ENCODE peak calls at places on chromosomes 2 and 18, in four cellular contexts. X, B, G and I are unnamed samples.

GRCh38 chr18:56926740-56927139 is 220.1 kb upstream of the BOD1L2 start:
- DNase-seq in G (no peak), X (no peak), B (no peak), I (no peak)

GRCh38 chr2:218387369-218388194 is 5.5 kb downstream of the SLC11A1 start:
- DNase-seq in B (peak; percentile 80), G (peak; percentile 88), X (no peak), I (peak; percentile 83)

GRCh38 chr18:9475643-9476580 is 599 bp downstream of the RALBP1 start:
- DNase-seq in B (peak; percentile 39), X (no peak), G (no peak), I (peak; percentile 20)

GRCh38 chr2:144011553-144011952 is 508.4 kb downstream of the ZEB2 start:
- DNase-seq in G (no peak), X (no peak), B (no peak), I (no peak)

GRCh38 chr2:187424156-187424555 is 23.9 kb downstream of the CALCRL start:
- DNase-seq in G (no peak), X (no peak), B (no peak), I (peak; percentile 14)

GRCh38 chr18:37254256-37254880 is 311.2 kb downstream of the CELF4 start:
- DNase-seq in B (no peak), G (no peak), X (no peak), I (peak; percentile 6)

GRCh38 chr2:47777268-47777972 is 5.5 kb upstream of the MSH6 start:
- DNase-seq in G (no peak), X (no peak), B (no peak), I (no peak)

GRCh38 chr18:76955529-76956170 is 133.3 kb downstream of the ZNF236 start:
- DNase-seq in G (no peak), X (no peak), B (no peak), I (no peak)

GRCh38 chr2:10327896-10328666 is 25.4 kb downstream of the HPCAL1 start:
- DNase-seq in X (no peak), G (no peak), B (no peak), I (no peak)

GRCh38 chr2:207777124-207777523 is 7.4 kb upstream of the FZD5 start:
- DNase-seq in B (no peak), X (no peak), G (no peak), I (no peak)

GRCh38 chr2:174217883-174218282 is 30.4 kb downstream of the OLA1 start:
- DNase-seq in X (no peak), B (no peak), G (no peak), I (no peak)

GRCh38 chr2:105961599-105962146 is 217.0 kb downstream of the NCK2 start:
- DNase-seq in B (no peak), G (peak; percentile 38), X (no peak), I (peak; percentile 49)

GRCh38 chr2:25606892-25607291 is 66.5 kb downstream of the DTNB start:
- DNase-seq in B (peak; percentile 41), G (no peak), X (no peak), I (peak; percentile 35)

GRCh38 chr2:230694241-230694640 is 18.4 kb upstream of the CAB39 start:
- DNase-seq in X (no peak), G (no peak), B (no peak), I (no peak)

GRCh38 chr2:20940481-20940795 is 103.4 kb downstream of the APOB start:
- DNase-seq in G (no peak), X (no peak), B (no peak), I (no peak)

GRCh38 chr2:9653485-9654271 is 22.9 kb upstream of the YWHAQ start:
- DNase-seq in B (no peak), G (no peak), X (no peak), I (no peak)

GRCh38 chr2:24635181-24635580 is 144.1 kb downstream of the NCOA1 start:
- DNase-seq in G (no peak), B (peak; percentile 31), X (no peak), I (no peak)

GRCh38 chr18:30814446-30814845 is 228.1 kb downstream of the DSC3 start:
- DNase-seq in X (no peak), B (no peak), G (no peak), I (no peak)

GRCh38 chr18:75251466-75251865 is 40.9 kb downstream of the TSHZ1 start:
- DNase-seq in G (no peak), X (no peak), B (no peak), I (no peak)

GRCh38 chr2:86055314-86055713 is 50.4 kb downstream of the POLR1A start:
- DNase-seq in X (no peak), G (no peak), B (no peak), I (no peak)

GRCh38 chr2:159227467-159227866 is 59.0 kb downstream of the WDSUB1 start:
- DNase-seq in B (no peak), G (no peak), X (no peak), I (no peak)

GRCh38 chr2:171409436-171409971 is 24.3 kb downstream of the METTL8 start:
- DNase-seq in X (no peak), B (no peak), G (peak; percentile 53), I (peak; percentile 75)

GRCh38 chr2:96147593-96148201 is 2.5 kb upstream of the DUSP2 start:
- DNase-seq in X (no peak), G (peak; percentile 32), B (no peak), I (peak; percentile 35)

GRCh38 chr2:37297632-37298031 is 27.0 kb downstream of the PRKD3 start:
- DNase-seq in B (no peak), G (no peak), X (no peak), I (no peak)

GRCh38 chr2:14137643-14138042 is 494.9 kb upstream of the LRATD1 start:
- DNase-seq in X (peak; percentile 13), B (no peak), G (peak; percentile 61), I (peak; percentile 57)

GRCh38 chr2:200705305-200705985 is 106.3 kb upstream of the BZW1 start:
- DNase-seq in B (peak; percentile 22), G (peak; percentile 80), X (peak; percentile 31), I (peak; percentile 80)
- H4K5ac ChIP-seq in B (no peak overlapping the region), G (no peak overlapping the region), X (no peak overlapping the region), I (no peak overlapping the region)

GRCh38 chr2:31070339-31070738 is 67.9 kb downstream of the GALNT14 start:
- DNase-seq in B (no peak), G (no peak), X (no peak), I (no peak)

GRCh38 chr2:31069926-31070325 is 68.3 kb downstream of the GALNT14 start:
- DNase-seq in G (no peak), X (no peak), B (no peak), I (no peak)

GRCh38 chr2:31075936-31076590 is 62.2 kb downstream of the GALNT14 start:
- DNase-seq in G (no peak), B (no peak), X (no peak), I (no peak)

GRCh38 chr2:31075393-31075792 is 62.8 kb downstream of the GALNT14 start:
- DNase-seq in X (no peak), B (no peak), G (no peak), I (no peak)

DNA sequence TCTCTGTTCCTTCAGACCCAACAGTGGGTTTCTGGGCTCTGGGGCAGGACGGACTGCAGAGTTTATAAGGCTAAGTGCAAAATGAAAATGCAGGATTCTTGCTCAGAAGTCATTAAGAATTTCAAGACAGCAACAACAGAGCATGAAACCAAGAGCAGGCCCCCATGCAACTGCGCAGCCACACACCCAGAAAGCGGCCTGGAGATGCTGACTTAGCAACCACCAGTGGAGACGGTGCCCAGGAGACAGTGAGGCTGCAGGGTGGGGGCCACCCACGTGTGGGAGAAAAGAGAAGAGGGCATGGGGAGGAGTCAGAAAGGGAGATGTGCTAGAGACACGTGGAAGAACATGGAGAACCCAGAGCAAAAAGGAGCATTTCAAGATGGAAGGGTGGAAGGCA is 66.5 kb downstream of the GALNT14 start:
- DNase-seq in B (no peak), X (no peak), G (no peak), I (no peak)
- H3K23ac ChIP-seq in B (no peak overlapping the region), X (no peak overlapping the region), G (no peak overlapping the region), I (no peak overlapping the region)

DNA sequence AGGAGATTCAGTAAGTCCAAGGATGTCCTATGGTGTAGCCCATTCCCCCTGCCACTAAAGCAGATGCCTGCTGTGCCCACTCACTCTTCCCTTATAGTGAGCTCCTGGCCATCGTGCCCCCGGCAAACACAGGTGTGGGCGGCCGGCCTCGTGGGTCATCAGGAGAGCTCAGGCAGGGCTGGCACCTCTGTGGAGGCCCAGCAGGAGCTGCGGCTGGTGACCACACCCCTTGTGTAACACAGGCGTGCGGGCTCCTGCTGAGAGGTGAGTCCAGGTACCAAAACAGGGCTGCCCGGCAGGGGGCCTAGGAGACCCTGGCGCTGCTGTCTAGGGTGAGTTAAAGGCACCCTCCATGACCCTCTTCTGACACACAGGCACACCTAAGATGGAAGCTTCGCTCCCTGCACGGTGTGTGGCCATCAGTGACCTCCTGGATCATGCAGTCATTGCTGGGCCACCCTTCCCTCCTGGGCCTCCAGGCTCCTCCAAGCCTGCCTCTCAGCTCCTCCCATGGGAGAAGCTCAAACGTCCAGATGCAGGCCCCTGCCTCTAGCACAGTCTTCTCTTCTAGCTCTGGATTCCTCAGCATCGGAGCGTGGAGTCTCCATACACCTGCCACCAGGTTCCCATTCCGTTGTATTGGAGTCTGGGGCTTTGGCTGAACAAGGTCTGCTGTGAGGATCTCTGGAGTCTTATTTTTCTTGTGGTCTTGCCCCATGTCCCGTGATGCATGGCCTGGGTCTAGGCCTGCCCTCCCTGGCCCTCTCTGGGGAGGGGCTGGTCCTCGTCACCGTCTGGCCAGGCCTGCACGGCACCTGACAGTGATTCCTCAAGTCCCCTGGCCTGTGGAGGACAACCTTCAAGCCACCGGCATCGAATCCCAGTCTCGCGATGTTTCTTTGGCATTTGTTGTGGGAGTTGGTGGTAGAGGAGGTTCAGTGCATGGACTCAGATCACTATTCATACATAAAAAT is 246.9 kb downstream of the ACKR3 start:
- DNase-seq in X (no peak), G (no peak), B (no peak), I (no peak)
- H2AK5ac ChIP-seq in X (no peak overlapping the region), G (no peak overlapping the region), B (no peak overlapping the region), I (no peak overlapping the region)

GRCh38 chr2:126785862-126786261 is 112.8 kb upstream of the TEX51 start:
- DNase-seq in B (no peak), X (no peak), G (no peak), I (no peak)

GRCh38 chr2:126787278-126787677 is 111.4 kb upstream of the TEX51 start:
- DNase-seq in B (no peak), X (no peak), G (no peak), I (no peak)

GRCh38 chr2:126785236-126785635 is 113.5 kb upstream of the TEX51 start:
- DNase-seq in B (no peak), X (no peak), G (no peak), I (no peak)

GRCh38 chr2:126788113-126788512 is 110.6 kb upstream of the TEX51 start:
- DNase-seq in G (no peak), X (no peak), B (no peak), I (no peak)

DNA sequence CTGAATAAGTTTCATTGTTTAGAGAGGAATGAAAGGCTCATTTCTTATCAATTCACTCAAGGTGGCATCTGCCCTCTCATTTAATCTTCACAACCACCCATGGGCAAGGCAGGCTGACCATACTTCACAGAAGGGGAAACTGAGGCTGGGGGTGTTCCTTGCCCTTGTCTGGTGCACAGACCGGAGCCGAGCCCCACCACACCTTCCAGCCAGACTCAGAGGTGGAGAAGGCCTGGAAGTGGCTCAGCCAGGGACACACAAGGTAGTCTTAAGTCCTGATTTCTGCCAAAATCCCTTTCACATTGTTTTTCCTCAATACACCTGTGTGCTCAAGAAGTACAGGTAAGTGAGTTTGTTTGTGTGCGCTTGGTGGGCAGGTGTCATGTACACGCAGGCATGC is 111.9 kb upstream of the TEX51 start:
- DNase-seq in B (no peak), G (no peak), X (no peak), I (no peak)
- H4K5ac ChIP-seq in B (no peak overlapping the region), G (no peak overlapping the region), X (no peak overlapping the region), I (no peak overlapping the region)

DNA sequence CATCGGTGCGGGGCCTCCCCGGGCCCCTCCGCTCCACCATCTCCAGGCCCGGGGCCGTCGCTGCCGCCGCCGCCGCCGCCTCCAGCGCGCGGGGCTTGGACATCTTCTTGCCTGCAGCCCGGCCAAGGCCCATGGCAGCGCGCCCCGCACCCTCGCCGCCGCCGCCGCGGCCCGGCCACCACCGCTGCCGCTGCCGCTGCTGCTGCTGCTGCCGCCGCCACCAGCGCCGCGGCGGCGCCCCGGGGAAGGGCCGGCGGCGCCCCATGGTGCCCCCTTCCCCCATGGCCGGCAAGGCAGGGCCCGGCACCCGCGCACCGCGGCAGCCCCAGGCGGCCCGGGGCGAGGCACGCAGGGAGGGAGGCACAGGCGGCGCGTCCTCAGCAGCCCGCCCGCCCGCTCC is 3057.4 kb downstream of the RPIA start:
- DNase-seq in X (no peak), B (no peak), G (no peak), I (no peak)
- H3K23ac ChIP-seq in X (no peak overlapping the region), B (no peak overlapping the region), G (no peak overlapping the region), I (no peak overlapping the region)